ENCODE peak calls at places on chromosome 5, in ten cellular contexts. One of them, this sample, is unnamed.
A peak's percentile ranks its signal among the peaks of the same experiment; 100 is the strongest.

GRCh38 chr5:181259283-181259682 is 1.7 kb downstream of the TRIM52 start:
- DNase-seq in IMR-90: no peak
- DNase-seq in HCT116: no peak
- DNase-seq in MM.1S: no peak
- DNase-seq in GM23248: no peak
- DNase-seq in neural progenitor cell: no peak
- DNase-seq in astrocyte: no peak
- DNase-seq in fibroblast of lung: no peak
- DNase-seq in HepG2: no peak
- DNase-seq in trophoblast cell: no peak
- DNase-seq in this sample: no peak

GRCh38 chr5:151002250-151002649 is 18.1 kb upstream of the GPX3 start:
- DNase-seq in IMR-90: peak; percentile 41
- DNase-seq in fibroblast of lung: peak; percentile 72
- DNase-seq in HCT116: peak; percentile 28
- DNase-seq in astrocyte: peak; percentile 13
- DNase-seq in MM.1S: no peak
- DNase-seq in trophoblast cell: no peak
- DNase-seq in neural progenitor cell: peak; percentile 46
- DNase-seq in HepG2: peak; percentile 58
- DNase-seq in GM23248: peak; percentile 56
- DNase-seq in this sample: no peak

GRCh38 chr5:136114406-136115132 is 18.1 kb upstream of the SMAD5 start:
- DNase-seq in HCT116: no peak
- DNase-seq in neural progenitor cell: no peak
- DNase-seq in trophoblast cell: no peak
- DNase-seq in MM.1S: no peak
- DNase-seq in astrocyte: no peak
- DNase-seq in HepG2: no peak
- DNase-seq in IMR-90: no peak
- DNase-seq in fibroblast of lung: no peak
- DNase-seq in GM23248: no peak
- DNase-seq in this sample: no peak

GRCh38 chr5:100780376-100780870 is 122.7 kb downstream of the ST8SIA4 start:
- DNase-seq in fibroblast of lung: no peak
- DNase-seq in trophoblast cell: no peak
- DNase-seq in GM23248: no peak
- DNase-seq in astrocyte: no peak
- DNase-seq in IMR-90: no peak
- DNase-seq in HepG2: no peak
- DNase-seq in MM.1S: peak; percentile 73
- DNase-seq in HCT116: no peak
- DNase-seq in neural progenitor cell: no peak
- DNase-seq in this sample: peak; percentile 21

GRCh38 chr5:135436856-135437795 is 10.0 kb downstream of the DCANP1 start:
- DNase-seq in trophoblast cell: peak; percentile 61
- DNase-seq in MM.1S: no peak
- DNase-seq in GM23248: no peak
- DNase-seq in IMR-90: no peak
- DNase-seq in neural progenitor cell: no peak
- DNase-seq in astrocyte: peak; percentile 32
- DNase-seq in fibroblast of lung: no peak
- DNase-seq in HCT116: no peak
- DNase-seq in HepG2: no peak
- DNase-seq in this sample: peak; percentile 2

GRCh38 chr5:7426284-7426683 is 30.3 kb downstream of the ADCY2 start:
- DNase-seq in astrocyte: no peak
- DNase-seq in MM.1S: no peak
- DNase-seq in HCT116: no peak
- DNase-seq in GM23248: no peak
- DNase-seq in trophoblast cell: no peak
- DNase-seq in fibroblast of lung: no peak
- DNase-seq in neural progenitor cell: no peak
- DNase-seq in HepG2: no peak
- DNase-seq in IMR-90: no peak
- DNase-seq in this sample: no peak

GRCh38 chr5:114308508-114308907 is 53.4 kb upstream of the KCNN2 start:
- DNase-seq in neural progenitor cell: peak; percentile 2
- DNase-seq in GM23248: no peak
- DNase-seq in fibroblast of lung: no peak
- DNase-seq in MM.1S: no peak
- DNase-seq in astrocyte: no peak
- DNase-seq in HepG2: no peak
- DNase-seq in IMR-90: no peak
- DNase-seq in trophoblast cell: peak; percentile 1
- DNase-seq in HCT116: no peak
- DNase-seq in this sample: no peak

GRCh38 chr5:43432486-43433365 is 20.5 kb upstream of the CCL28 start:
- DNase-seq in neural progenitor cell: no peak
- DNase-seq in trophoblast cell: peak; percentile 70
- DNase-seq in astrocyte: peak; percentile 90
- DNase-seq in HepG2: peak; percentile 98
- DNase-seq in fibroblast of lung: peak; percentile 87
- DNase-seq in MM.1S: no peak
- DNase-seq in GM23248: peak; percentile 50
- DNase-seq in IMR-90: peak; percentile 52
- DNase-seq in HCT116: peak; percentile 31
- DNase-seq in this sample: no peak

GRCh38 chr5:133354323-133355161 is 257.8 kb downstream of the FSTL4 start:
- DNase-seq in MM.1S: no peak
- DNase-seq in HepG2: no peak
- DNase-seq in IMR-90: no peak
- DNase-seq in GM23248: no peak
- DNase-seq in neural progenitor cell: no peak
- DNase-seq in HCT116: no peak
- DNase-seq in astrocyte: no peak
- DNase-seq in trophoblast cell: no peak
- DNase-seq in fibroblast of lung: no peak
- DNase-seq in this sample: no peak

GRCh38 chr5:8729437-8729836 is 816.4 kb downstream of the SEMA5A start:
- DNase-seq in fibroblast of lung: peak; percentile 70
- DNase-seq in HepG2: no peak
- DNase-seq in GM23248: peak; percentile 63
- DNase-seq in MM.1S: no peak
- DNase-seq in HCT116: no peak
- DNase-seq in astrocyte: peak; percentile 53
- DNase-seq in trophoblast cell: no peak
- DNase-seq in neural progenitor cell: no peak
- DNase-seq in IMR-90: peak; percentile 68
- DNase-seq in this sample: no peak

GRCh38 chr5:114857951-114858401 is 311.7 kb downstream of the TRIM36 start:
- DNase-seq in neural progenitor cell: peak; percentile 12
- DNase-seq in HCT116: no peak
- DNase-seq in astrocyte: peak; percentile 4
- DNase-seq in GM23248: peak; percentile 0
- DNase-seq in MM.1S: no peak
- DNase-seq in fibroblast of lung: no peak
- DNase-seq in IMR-90: no peak
- DNase-seq in HepG2: no peak
- DNase-seq in trophoblast cell: no peak
- DNase-seq in this sample: no peak

GRCh38 chr5:1725641-1726468 is 73.8 kb downstream of the MRPL36 start:
- DNase-seq in GM23248: no peak
- DNase-seq in neural progenitor cell: peak; percentile 42
- DNase-seq in IMR-90: no peak
- DNase-seq in HepG2: no peak
- DNase-seq in HCT116: no peak
- DNase-seq in astrocyte: no peak
- DNase-seq in fibroblast of lung: no peak
- DNase-seq in MM.1S: no peak
- DNase-seq in trophoblast cell: no peak
- DNase-seq in this sample: no peak

GRCh38 chr5:75306746-75307145 is 30.3 kb upstream of the HMGCR start:
- DNase-seq in HepG2: no peak
- DNase-seq in astrocyte: no peak
- DNase-seq in IMR-90: no peak
- DNase-seq in GM23248: no peak
- DNase-seq in trophoblast cell: no peak
- DNase-seq in HCT116: no peak
- DNase-seq in fibroblast of lung: no peak
- DNase-seq in neural progenitor cell: no peak
- DNase-seq in MM.1S: no peak
- DNase-seq in this sample: no peak

GRCh38 chr5:37553720-37554402 is 174.7 kb downstream of the WDR70 start:
- DNase-seq in HepG2: no peak
- DNase-seq in trophoblast cell: no peak
- DNase-seq in fibroblast of lung: peak; percentile 71
- DNase-seq in GM23248: peak; percentile 59
- DNase-seq in neural progenitor cell: no peak
- DNase-seq in IMR-90: peak; percentile 76
- DNase-seq in astrocyte: peak; percentile 69
- DNase-seq in HCT116: no peak
- DNase-seq in MM.1S: no peak
- DNase-seq in this sample: no peak

GRCh38 chr5:133928690-133929393 is 39.6 kb downstream of the C5orf15 start:
- DNase-seq in HepG2: no peak
- DNase-seq in MM.1S: no peak
- DNase-seq in GM23248: no peak
- DNase-seq in HCT116: no peak
- DNase-seq in trophoblast cell: no peak
- DNase-seq in IMR-90: no peak
- DNase-seq in neural progenitor cell: no peak
- DNase-seq in astrocyte: no peak
- DNase-seq in fibroblast of lung: no peak
- DNase-seq in this sample: no peak

GRCh38 chr5:179732918-179733763 is 519 bp downstream of the MAML1 start:
- DNase-seq in astrocyte: peak; percentile 24
- DNase-seq in trophoblast cell: peak; percentile 14
- DNase-seq in IMR-90: peak; percentile 28
- DNase-seq in HCT116: no peak
- DNase-seq in HepG2: no peak
- DNase-seq in GM23248: peak; percentile 68
- DNase-seq in MM.1S: peak; percentile 26
- DNase-seq in fibroblast of lung: peak; percentile 40
- DNase-seq in neural progenitor cell: peak; percentile 52
- DNase-seq in this sample: peak; percentile 52
- H2AFZ ChIP-seq in astrocyte: peak overlapping the region; percentile 64
- H2AFZ ChIP-seq in trophoblast cell: peak overlapping the region; percentile 86
- H2AFZ ChIP-seq in IMR-90: peak overlapping the region; percentile 87
- H2AFZ ChIP-seq in HCT116: no peak overlapping the region
- H2AFZ ChIP-seq in HepG2: no peak overlapping the region
- H2AFZ ChIP-seq in GM23248: peak overlapping the region; percentile 70
- H2AFZ ChIP-seq in MM.1S: peak overlapping the region; percentile 46
- H2AFZ ChIP-seq in fibroblast of lung: no peak overlapping the region
- H2AFZ ChIP-seq in neural progenitor cell: peak overlapping the region; percentile 82
- H2AFZ ChIP-seq in this sample: peak overlapping the region; percentile 85

DNA sequence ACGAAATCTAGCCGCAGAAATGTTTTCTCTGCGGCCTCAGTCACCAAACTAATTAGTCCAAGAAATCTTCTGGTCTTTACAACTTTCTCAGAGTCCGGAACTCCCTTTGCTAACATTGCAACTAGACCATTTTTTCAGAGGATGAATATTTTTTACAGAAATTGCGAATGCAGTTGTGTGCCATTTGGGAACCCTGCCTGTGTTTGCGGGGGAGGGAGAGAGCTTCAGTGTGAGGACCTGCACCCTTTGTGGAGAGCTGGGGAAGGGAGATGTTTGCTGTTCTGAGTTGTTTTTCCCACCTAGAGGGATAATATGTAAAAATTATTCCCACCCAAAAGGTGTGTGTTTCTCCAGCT is 2.1 kb downstream of the IRX1 start:
- DNase-seq in fibroblast of lung: no peak
- DNase-seq in IMR-90: no peak
- DNase-seq in astrocyte: peak; percentile 45
- DNase-seq in GM23248: peak; percentile 58
- DNase-seq in neural progenitor cell: no peak
- DNase-seq in MM.1S: no peak
- DNase-seq in HepG2: no peak
- DNase-seq in HCT116: no peak
- DNase-seq in trophoblast cell: no peak
- DNase-seq in this sample: no peak
- H3K9me3 ChIP-seq in fibroblast of lung: no peaks in the 10 kb centered on the region
- H3K9me3 ChIP-seq in IMR-90: no peaks in the 10 kb centered on the region
- H3K9me3 ChIP-seq in astrocyte: no peaks in the 10 kb centered on the region
- H3K9me3 ChIP-seq in GM23248: no peaks in the 10 kb centered on the region
- H3K9me3 ChIP-seq in neural progenitor cell: no peaks in the 10 kb centered on the region
- H3K9me3 ChIP-seq in MM.1S: no peaks in the 10 kb centered on the region
- H3K9me3 ChIP-seq in HepG2: no peaks in the 10 kb centered on the region
- H3K9me3 ChIP-seq in HCT116: no peaks in the 10 kb centered on the region
- H3K9me3 ChIP-seq in trophoblast cell: peaks cover 6% of the 10 kb centered on the region
- H3K9me3 ChIP-seq in this sample: peaks cover 7% of the 10 kb centered on the region

GRCh38 chr5:171868236-171868635 is 82.6 kb downstream of the SMIM23 start:
- DNase-seq in IMR-90: no peak
- DNase-seq in neural progenitor cell: no peak
- DNase-seq in fibroblast of lung: no peak
- DNase-seq in trophoblast cell: no peak
- DNase-seq in GM23248: peak; percentile 28
- DNase-seq in astrocyte: peak; percentile 47
- DNase-seq in MM.1S: no peak
- DNase-seq in HCT116: no peak
- DNase-seq in HepG2: no peak
- DNase-seq in this sample: no peak

GRCh38 chr5:171874210-171874609 is 88.6 kb downstream of the SMIM23 start:
- DNase-seq in trophoblast cell: no peak
- DNase-seq in fibroblast of lung: peak; percentile 72
- DNase-seq in astrocyte: no peak
- DNase-seq in IMR-90: peak; percentile 45
- DNase-seq in HCT116: no peak
- DNase-seq in MM.1S: no peak
- DNase-seq in neural progenitor cell: no peak
- DNase-seq in GM23248: peak; percentile 63
- DNase-seq in HepG2: no peak
- DNase-seq in this sample: no peak

GRCh38 chr5:171869956-171870355 is 84.3 kb downstream of the SMIM23 start:
- DNase-seq in GM23248: no peak
- DNase-seq in IMR-90: no peak
- DNase-seq in HepG2: no peak
- DNase-seq in trophoblast cell: no peak
- DNase-seq in astrocyte: no peak
- DNase-seq in neural progenitor cell: no peak
- DNase-seq in MM.1S: no peak
- DNase-seq in HCT116: no peak
- DNase-seq in fibroblast of lung: no peak
- DNase-seq in this sample: no peak

GRCh38 chr5:171867786-171868185 is 82.2 kb downstream of the SMIM23 start:
- DNase-seq in IMR-90: peak; percentile 63
- DNase-seq in astrocyte: peak; percentile 66
- DNase-seq in MM.1S: no peak
- DNase-seq in fibroblast of lung: peak; percentile 26
- DNase-seq in GM23248: peak; percentile 79
- DNase-seq in neural progenitor cell: no peak
- DNase-seq in trophoblast cell: no peak
- DNase-seq in HepG2: no peak
- DNase-seq in HCT116: no peak
- DNase-seq in this sample: no peak

GRCh38 chr5:171872666-171873065 is 87.0 kb downstream of the SMIM23 start:
- DNase-seq in HCT116: no peak
- DNase-seq in GM23248: peak; percentile 32
- DNase-seq in MM.1S: no peak
- DNase-seq in HepG2: no peak
- DNase-seq in trophoblast cell: no peak
- DNase-seq in astrocyte: no peak
- DNase-seq in neural progenitor cell: no peak
- DNase-seq in fibroblast of lung: no peak
- DNase-seq in IMR-90: no peak
- DNase-seq in this sample: no peak
- H3K36me3 ChIP-seq in HCT116: peaks cover 26% of the 10 kb centered on the region
- H3K36me3 ChIP-seq in GM23248: peaks cover 26% of the 10 kb centered on the region
- H3K36me3 ChIP-seq in MM.1S: no peaks in the 10 kb centered on the region
- H3K36me3 ChIP-seq in HepG2: peaks cover 88% of the 10 kb centered on the region
- H3K36me3 ChIP-seq in trophoblast cell: peaks cover 35% of the 10 kb centered on the region
- H3K36me3 ChIP-seq in astrocyte: peaks cover 35% of the 10 kb centered on the region
- H3K36me3 ChIP-seq in neural progenitor cell: peaks cover 21% of the 10 kb centered on the region
- H3K36me3 ChIP-seq in fibroblast of lung: peaks cover 4% of the 10 kb centered on the region
- H3K36me3 ChIP-seq in IMR-90: peaks cover 32% of the 10 kb centered on the region
- H3K36me3 ChIP-seq in this sample: peaks cover 86% of the 10 kb centered on the region

GRCh38 chr5:107633171-107633901 is 37.4 kb downstream of the EFNA5 start:
- DNase-seq in IMR-90: peak; percentile 3
- DNase-seq in HCT116: no peak
- DNase-seq in trophoblast cell: no peak
- DNase-seq in MM.1S: no peak
- DNase-seq in GM23248: peak; percentile 12
- DNase-seq in HepG2: no peak
- DNase-seq in astrocyte: peak; percentile 78
- DNase-seq in neural progenitor cell: peak; percentile 60
- DNase-seq in fibroblast of lung: peak; percentile 31
- DNase-seq in this sample: no peak
- H2AFZ ChIP-seq in IMR-90: no peak overlapping the region
- H2AFZ ChIP-seq in HCT116: no peak overlapping the region
- H2AFZ ChIP-seq in trophoblast cell: no peak overlapping the region
- H2AFZ ChIP-seq in MM.1S: no peak overlapping the region
- H2AFZ ChIP-seq in GM23248: no peak overlapping the region
- H2AFZ ChIP-seq in HepG2: no peak overlapping the region
- H2AFZ ChIP-seq in astrocyte: no peak overlapping the region
- H2AFZ ChIP-seq in neural progenitor cell: no peak overlapping the region
- H2AFZ ChIP-seq in fibroblast of lung: no peak overlapping the region
- H2AFZ ChIP-seq in this sample: no peak overlapping the region

This sample was measured in DND-41.